ENCODE peak calls at places on chromosomes 13 and 19, in seven cellular contexts. One of them, this sample, is unnamed.
A peak's percentile ranks its signal among the peaks of the same experiment; 100 is the strongest.

GRCh38 chr19:54209058-54209747 is 8.5 kb downstream of the RPS9 start:
- DNase-seq in neuronal stem cell: no peak
- DNase-seq in H9: peak; percentile 67
- DNase-seq in Panc1: no peak
- DNase-seq in heart right ventricle: no peak
- DNase-seq in CD8-positive, alpha-beta memory T cell: no peak
- DNase-seq in esophagus squamous epithelium: no peak
- DNase-seq in this sample: no peak

GRCh38 chr13:114226088-114226487 is 8.6 kb upstream of the CDC16 start:
- DNase-seq in neuronal stem cell: no peak
- DNase-seq in CD8-positive, alpha-beta memory T cell: no peak
- DNase-seq in heart right ventricle: no peak
- DNase-seq in esophagus squamous epithelium: no peak
- DNase-seq in Panc1: no peak
- DNase-seq in H9: no peak
- DNase-seq in this sample: no peak

GRCh38 chr19:10269333-10270179 is 1.4 kb upstream of the ICAM1 start:
- DNase-seq in CD8-positive, alpha-beta memory T cell: peak; percentile 85
- DNase-seq in H9: peak; percentile 86
- DNase-seq in heart right ventricle: peak; percentile 89
- DNase-seq in esophagus squamous epithelium: peak; percentile 40
- DNase-seq in Panc1: peak; percentile 33
- DNase-seq in neuronal stem cell: peak; percentile 69
- DNase-seq in this sample: peak; percentile 89

GRCh38 chr13:77000475-77000874 is 8.6 kb downstream of the CLN5 start:
- DNase-seq in H9: no peak
- DNase-seq in neuronal stem cell: no peak
- DNase-seq in CD8-positive, alpha-beta memory T cell: no peak
- DNase-seq in Panc1: no peak
- DNase-seq in esophagus squamous epithelium: no peak
- DNase-seq in heart right ventricle: no peak
- DNase-seq in this sample: no peak

GRCh38 chr19:54684537-54684936 is 21.8 kb downstream of the LILRB4 start:
- DNase-seq in neuronal stem cell: no peak
- DNase-seq in CD8-positive, alpha-beta memory T cell: no peak
- DNase-seq in esophagus squamous epithelium: no peak
- DNase-seq in Panc1: no peak
- DNase-seq in H9: no peak
- DNase-seq in heart right ventricle: no peak
- DNase-seq in this sample: peak; percentile 36

GRCh38 chr13:78060966-78061365 is 142.3 kb upstream of the EDNRB start:
- DNase-seq in H9: peak; percentile 36
- DNase-seq in neuronal stem cell: no peak
- DNase-seq in Panc1: no peak
- DNase-seq in CD8-positive, alpha-beta memory T cell: no peak
- DNase-seq in esophagus squamous epithelium: no peak
- DNase-seq in heart right ventricle: no peak
- DNase-seq in this sample: no peak

GRCh38 chr13:85278851-85279250 is 520.4 kb downstream of the SLITRK6 start:
- DNase-seq in CD8-positive, alpha-beta memory T cell: no peak
- DNase-seq in Panc1: no peak
- DNase-seq in heart right ventricle: no peak
- DNase-seq in H9: no peak
- DNase-seq in esophagus squamous epithelium: no peak
- DNase-seq in neuronal stem cell: no peak
- DNase-seq in this sample: no peak

GRCh38 chr19:14369399-14370168 is 11.7 kb upstream of the ADGRE5 start:
- DNase-seq in heart right ventricle: no peak
- DNase-seq in H9: no peak
- DNase-seq in esophagus squamous epithelium: no peak
- DNase-seq in CD8-positive, alpha-beta memory T cell: peak; percentile 85
- DNase-seq in neuronal stem cell: no peak
- DNase-seq in Panc1: no peak
- DNase-seq in this sample: no peak

GRCh38 chr13:39781381-39781780 is 125.9 kb downstream of the COG6 start:
- DNase-seq in H9: no peak
- DNase-seq in neuronal stem cell: no peak
- DNase-seq in Panc1: no peak
- DNase-seq in heart right ventricle: no peak
- DNase-seq in esophagus squamous epithelium: no peak
- DNase-seq in CD8-positive, alpha-beta memory T cell: no peak
- DNase-seq in this sample: no peak

GRCh38 chr13:42990147-42990990 is 1.7 kb downstream of the EPSTI1 start:
- DNase-seq in Panc1: no peak
- DNase-seq in H9: no peak
- DNase-seq in neuronal stem cell: no peak
- DNase-seq in esophagus squamous epithelium: no peak
- DNase-seq in CD8-positive, alpha-beta memory T cell: no peak
- DNase-seq in heart right ventricle: no peak
- DNase-seq in this sample: no peak

GRCh38 chr13:39599842-39600241 is 3.2 kb downstream of the LHFPL6 start:
- DNase-seq in Panc1: no peak
- DNase-seq in neuronal stem cell: no peak
- DNase-seq in heart right ventricle: no peak
- DNase-seq in CD8-positive, alpha-beta memory T cell: no peak
- DNase-seq in esophagus squamous epithelium: no peak
- DNase-seq in H9: no peak
- DNase-seq in this sample: no peak

GRCh38 chr19:34786236-34786635 is 13.2 kb upstream of the ZNF599 start:
- DNase-seq in Panc1: no peak
- DNase-seq in heart right ventricle: no peak
- DNase-seq in esophagus squamous epithelium: no peak
- DNase-seq in CD8-positive, alpha-beta memory T cell: no peak
- DNase-seq in H9: no peak
- DNase-seq in neuronal stem cell: no peak
- DNase-seq in this sample: no peak

GRCh38 chr13:79745141-79745540 is 264.2 kb downstream of the NDFIP2 start:
- DNase-seq in CD8-positive, alpha-beta memory T cell: no peak
- DNase-seq in esophagus squamous epithelium: no peak
- DNase-seq in neuronal stem cell: no peak
- DNase-seq in heart right ventricle: no peak
- DNase-seq in H9: no peak
- DNase-seq in Panc1: no peak
- DNase-seq in this sample: no peak

GRCh38 chr13:36559388-36559787 is 114.4 kb upstream of the SERTM1 start:
- DNase-seq in Panc1: no peak
- DNase-seq in esophagus squamous epithelium: no peak
- DNase-seq in neuronal stem cell: no peak
- DNase-seq in H9: no peak
- DNase-seq in heart right ventricle: no peak
- DNase-seq in CD8-positive, alpha-beta memory T cell: no peak
- DNase-seq in this sample: no peak

GRCh38 chr13:23923031-23923430 is 25.7 kb upstream of the C1QTNF9B start:
- DNase-seq in esophagus squamous epithelium: no peak
- DNase-seq in Panc1: no peak
- DNase-seq in heart right ventricle: no peak
- DNase-seq in H9: no peak
- DNase-seq in CD8-positive, alpha-beta memory T cell: no peak
- DNase-seq in neuronal stem cell: no peak
- DNase-seq in this sample: no peak

GRCh38 chr19:16876904-16877361 is 11.9 kb upstream of the F2RL3 start:
- DNase-seq in Panc1: no peak
- DNase-seq in H9: no peak
- DNase-seq in neuronal stem cell: no peak
- DNase-seq in CD8-positive, alpha-beta memory T cell: no peak
- DNase-seq in heart right ventricle: no peak
- DNase-seq in esophagus squamous epithelium: no peak
- DNase-seq in this sample: no peak

GRCh38 chr13:102700088-102701031 is 5.5 kb upstream of the METTL21C start:
- DNase-seq in Panc1: no peak
- DNase-seq in H9: no peak
- DNase-seq in heart right ventricle: no peak
- DNase-seq in CD8-positive, alpha-beta memory T cell: no peak
- DNase-seq in esophagus squamous epithelium: no peak
- DNase-seq in neuronal stem cell: no peak
- DNase-seq in this sample: peak; percentile 24

GRCh38 chr13:44758595-44759221 is 182.6 kb upstream of the TSC22D1 start:
- DNase-seq in Panc1: no peak
- DNase-seq in esophagus squamous epithelium: no peak
- DNase-seq in H9: no peak
- DNase-seq in heart right ventricle: no peak
- DNase-seq in neuronal stem cell: no peak
- DNase-seq in CD8-positive, alpha-beta memory T cell: no peak
- DNase-seq in this sample: no peak

GRCh38 chr19:38049105-38049649 is 142.2 kb downstream of the SIPA1L3 start:
- DNase-seq in Panc1: no peak
- DNase-seq in esophagus squamous epithelium: no peak
- DNase-seq in neuronal stem cell: no peak
- DNase-seq in heart right ventricle: no peak
- DNase-seq in H9: no peak
- DNase-seq in CD8-positive, alpha-beta memory T cell: peak; percentile 26
- DNase-seq in this sample: no peak

GRCh38 chr13:19597523-19597922 is 35.9 kb upstream of the MPHOSPH8 start:
- DNase-seq in esophagus squamous epithelium: no peak
- DNase-seq in Panc1: peak; percentile 25
- DNase-seq in heart right ventricle: no peak
- DNase-seq in H9: no peak
- DNase-seq in neuronal stem cell: no peak
- DNase-seq in CD8-positive, alpha-beta memory T cell: no peak
- DNase-seq in this sample: no peak

GRCh38 chr13:95494082-95494681 is 58.3 kb upstream of the CLDN10 start:
- DNase-seq in esophagus squamous epithelium: no peak
- DNase-seq in heart right ventricle: no peak
- DNase-seq in CD8-positive, alpha-beta memory T cell: no peak
- DNase-seq in neuronal stem cell: peak; percentile 44
- DNase-seq in Panc1: peak; percentile 42
- DNase-seq in H9: no peak
- DNase-seq in this sample: no peak

DNA sequence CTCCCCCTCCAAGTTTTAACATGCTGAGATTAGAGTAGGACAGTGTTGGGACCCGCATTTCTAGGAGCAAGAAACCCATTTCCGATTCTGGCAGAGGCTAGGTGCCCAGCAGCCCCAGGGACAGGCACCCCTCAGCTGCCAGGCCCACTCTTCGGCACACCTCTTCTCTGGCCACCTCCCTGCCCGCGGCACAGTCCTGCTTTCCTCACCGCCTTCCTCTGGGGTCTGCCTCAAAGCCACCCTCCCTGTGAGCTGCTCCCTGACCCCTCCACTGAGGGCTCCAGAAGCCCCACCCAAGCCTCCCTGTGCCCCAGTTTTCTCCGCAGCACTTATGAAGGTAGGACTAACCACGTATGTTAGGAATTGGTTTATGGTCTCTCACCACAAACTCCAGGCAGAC is 79.9 kb downstream of the STK24 start:
- DNase-seq in neuronal stem cell: no peak
- DNase-seq in H9: no peak
- DNase-seq in esophagus squamous epithelium: no peak
- DNase-seq in Panc1: no peak
- DNase-seq in heart right ventricle: no peak
- DNase-seq in CD8-positive, alpha-beta memory T cell: no peak
- DNase-seq in this sample: no peak
- H3K4me1 ChIP-seq in neuronal stem cell: peaks cover 10% of the 10 kb centered on the region
- H3K4me1 ChIP-seq in H9: peaks cover 13% of the 10 kb centered on the region
- H3K4me1 ChIP-seq in esophagus squamous epithelium: peaks cover 92% of the 10 kb centered on the region
- H3K4me1 ChIP-seq in Panc1: no peaks in the 10 kb centered on the region
- H3K4me1 ChIP-seq in heart right ventricle: peaks cover 3% of the 10 kb centered on the region
- H3K4me1 ChIP-seq in CD8-positive, alpha-beta memory T cell: no peaks in the 10 kb centered on the region
- H3K4me1 ChIP-seq in this sample: peaks cover 16% of the 10 kb centered on the region

GRCh38 chr19:18027151-18027550 is 19.2 kb downstream of the ARRDC2 start:
- DNase-seq in esophagus squamous epithelium: no peak
- DNase-seq in Panc1: no peak
- DNase-seq in CD8-positive, alpha-beta memory T cell: no peak
- DNase-seq in neuronal stem cell: no peak
- DNase-seq in heart right ventricle: no peak
- DNase-seq in H9: no peak
- DNase-seq in this sample: no peak

GRCh38 chr19:18017275-18018083 is 9.5 kb downstream of the ARRDC2 start:
- DNase-seq in esophagus squamous epithelium: no peak
- DNase-seq in neuronal stem cell: no peak
- DNase-seq in CD8-positive, alpha-beta memory T cell: no peak
- DNase-seq in Panc1: no peak
- DNase-seq in heart right ventricle: no peak
- DNase-seq in H9: no peak
- DNase-seq in this sample: no peak

GRCh38 chr19:18023596-18024212 is 15.7 kb downstream of the ARRDC2 start:
- DNase-seq in esophagus squamous epithelium: peak; percentile 45
- DNase-seq in heart right ventricle: peak; percentile 87
- DNase-seq in CD8-positive, alpha-beta memory T cell: peak; percentile 40
- DNase-seq in neuronal stem cell: no peak
- DNase-seq in Panc1: no peak
- DNase-seq in H9: no peak
- DNase-seq in this sample: peak; percentile 90

GRCh38 chr19:18020212-18021067 is 12.5 kb downstream of the ARRDC2 start:
- DNase-seq in Panc1: no peak
- DNase-seq in heart right ventricle: peak; percentile 95
- DNase-seq in CD8-positive, alpha-beta memory T cell: no peak
- DNase-seq in neuronal stem cell: no peak
- DNase-seq in H9: no peak
- DNase-seq in esophagus squamous epithelium: no peak
- DNase-seq in this sample: peak; percentile 82

GRCh38 chr19:18021121-18021755 is 13.3 kb downstream of the ARRDC2 start:
- DNase-seq in Panc1: no peak
- DNase-seq in heart right ventricle: peak; percentile 90
- DNase-seq in esophagus squamous epithelium: no peak
- DNase-seq in CD8-positive, alpha-beta memory T cell: peak; percentile 68
- DNase-seq in H9: no peak
- DNase-seq in neuronal stem cell: no peak
- DNase-seq in this sample: peak; percentile 57
- H3K4me1 ChIP-seq in Panc1: peaks cover 18% of the 10 kb centered on the region
- H3K4me1 ChIP-seq in heart right ventricle: peaks cover 52% of the 10 kb centered on the region
- H3K4me1 ChIP-seq in esophagus squamous epithelium: peaks cover 85% of the 10 kb centered on the region
- H3K4me1 ChIP-seq in CD8-positive, alpha-beta memory T cell: peaks cover 55% of the 10 kb centered on the region
- H3K4me1 ChIP-seq in H9: no peaks in the 10 kb centered on the region
- H3K4me1 ChIP-seq in neuronal stem cell: peaks cover 6% of the 10 kb centered on the region
- H3K4me1 ChIP-seq in this sample: peaks cover 52% of the 10 kb centered on the region

GRCh38 chr19:40267601-40267997 is 17.5 kb downstream of the AKT2 start:
- DNase-seq in esophagus squamous epithelium: no peak
- DNase-seq in H9: no peak
- DNase-seq in CD8-positive, alpha-beta memory T cell: no peak
- DNase-seq in Panc1: no peak
- DNase-seq in heart right ventricle: no peak
- DNase-seq in neuronal stem cell: no peak
- DNase-seq in this sample: no peak
- H3K4me1 ChIP-seq in esophagus squamous epithelium: peaks cover 33% of the 10 kb centered on the region
- H3K4me1 ChIP-seq in H9: no peaks in the 10 kb centered on the region
- H3K4me1 ChIP-seq in CD8-positive, alpha-beta memory T cell: peaks cover 9% of the 10 kb centered on the region
- H3K4me1 ChIP-seq in Panc1: peaks cover 2% of the 10 kb centered on the region
- H3K4me1 ChIP-seq in heart right ventricle: peaks cover 4% of the 10 kb centered on the region
- H3K4me1 ChIP-seq in neuronal stem cell: no peaks in the 10 kb centered on the region
- H3K4me1 ChIP-seq in this sample: peaks cover 18% of the 10 kb centered on the region

DNA sequence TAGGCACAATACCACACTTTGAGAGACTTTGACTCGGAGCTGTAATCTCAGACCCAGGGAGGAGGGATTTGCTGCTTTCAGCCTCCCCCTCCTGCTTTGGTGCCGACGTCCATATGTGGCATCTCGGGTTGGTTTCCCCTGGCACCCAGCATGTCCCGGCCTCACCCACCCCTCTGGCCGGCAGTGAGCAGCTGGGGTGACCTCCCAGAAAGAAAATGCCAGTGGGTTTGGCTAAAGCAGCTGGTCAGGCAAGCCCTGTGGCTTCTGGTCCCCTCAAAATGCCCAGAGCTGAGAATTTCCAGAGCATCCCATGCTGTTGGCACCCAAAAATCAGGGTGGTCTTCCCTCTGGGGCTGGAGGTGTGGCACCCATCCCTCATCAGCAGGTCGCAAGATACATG is 34.1 kb downstream of the INSR start:
- DNase-seq in CD8-positive, alpha-beta memory T cell: no peak
- DNase-seq in heart right ventricle: no peak
- DNase-seq in H9: no peak
- DNase-seq in esophagus squamous epithelium: no peak
- DNase-seq in neuronal stem cell: no peak
- DNase-seq in Panc1: no peak
- DNase-seq in this sample: no peak
- H3K4me1 ChIP-seq in CD8-positive, alpha-beta memory T cell: no peaks in the 10 kb centered on the region
- H3K4me1 ChIP-seq in heart right ventricle: peaks cover 12% of the 10 kb centered on the region
- H3K4me1 ChIP-seq in H9: no peaks in the 10 kb centered on the region
- H3K4me1 ChIP-seq in esophagus squamous epithelium: peaks cover 28% of the 10 kb centered on the region
- H3K4me1 ChIP-seq in neuronal stem cell: no peaks in the 10 kb centered on the region
- H3K4me1 ChIP-seq in Panc1: no peaks in the 10 kb centered on the region
- H3K4me1 ChIP-seq in this sample: peaks cover 38% of the 10 kb centered on the region